ENCODE peak calls at places on chromosome 15, in five cellular contexts. R is psoas muscle; W is testis; B is CD8-positive, alpha-beta memory T cell; X is vagina. F is an unnamed sample. For H3K36me3, the result is how much of the 10 kb centered on the place peaks cover.

GRCh38 chr15:67148196-67148701 is 82.8 kb downstream of the SMAD3 start:
- DNase-seq in R (no peak), W (no peak), B (no peak), X (no peak), F (no peak)

GRCh38 chr15:24823473-24823872 is 131.3 kb upstream of the SNRPN start:
- DNase-seq in R (no peak), W (peak), B (no peak), X (no peak), F (peak)

GRCh38 chr15:75164625-75165024 is 37.1 kb upstream of the C15orf39 start:
- DNase-seq in R (no peak), W (no peak), B (no peak), X (no peak), F (peak)

GRCh38 chr15:71588746-71589145 is 221.6 kb upstream of the NR2E3 start:
- DNase-seq in R (no peak), W (no peak), B (no peak), X (no peak), F (peak)

GRCh38 chr15:59131456-59131855 is 26.5 kb downstream of the CCNB2 start:
- DNase-seq in R (no peak), W (no peak), B (no peak), X (no peak), F (no peak)

GRCh38 chr15:74955796-74956647 is 550 bp downstream of the RPP25 start:
- DNase-seq in R (peak), W (peak), B (peak), X (no peak), F (peak)

GRCh38 chr15:32838820-32839219 is 121.0 kb downstream of the GREM1 start:
- DNase-seq in R (peak), W (no peak), B (no peak), X (no peak), F (no peak)

GRCh38 chr15:98904466-98905048 is 103.0 kb downstream of the PGPEP1L start:
- DNase-seq in R (no peak), W (peak), B (no peak), X (peak), F (peak)

GRCh38 chr15:66071621-66072295 is 181.8 kb downstream of the MEGF11 start:
- DNase-seq in R (no peak), W (no peak), B (no peak), X (no peak), F (no peak)
- H3K36me3 ChIP-seq in R (under half), W (under half), B (under half), X (under half), F (under half)

GRCh38 chr15:28114721-28115622 is 15.9 kb upstream of the OCA2 start:
- DNase-seq in R (no peak), W (no peak), B (no peak), X (no peak), F (no peak)
- H3K36me3 ChIP-seq in R (under half), W (under half), B (under half), X (under half), F (under half)

GRCh38 chr15:78878356-78878755 is 5.7 kb downstream of the MORF4L1 start:
- DNase-seq in R (no peak), W (no peak), B (no peak), X (no peak), F (no peak)

GRCh38 chr15:78879517-78880241 is 7.0 kb downstream of the MORF4L1 start:
- DNase-seq in R (no peak), W (no peak), B (no peak), X (no peak), F (no peak)

GRCh38 chr15:78881681-78882080 is 9.0 kb downstream of the MORF4L1 start:
- DNase-seq in R (no peak), W (no peak), B (no peak), X (no peak), F (no peak)

GRCh38 chr15:78880242-78880533 is 7.5 kb downstream of the MORF4L1 start:
- DNase-seq in R (no peak), W (no peak), B (no peak), X (no peak), F (no peak)

GRCh38 chr15:78880828-78881227 is 8.1 kb downstream of the MORF4L1 start:
- DNase-seq in R (no peak), W (no peak), B (no peak), X (no peak), F (no peak)
- H3K36me3 ChIP-seq in R (under half), W (under half), B (under half), X (under half), F (under half)

GRCh38 chr15:77031376-77032050 is 36.6 kb downstream of the PSTPIP1 start:
- DNase-seq in R (peak), W (peak), B (peak), X (no peak), F (no peak)
- H3K36me3 ChIP-seq in R (under half), W (under half), B (under half), X (under half), F (under half)

DNA sequence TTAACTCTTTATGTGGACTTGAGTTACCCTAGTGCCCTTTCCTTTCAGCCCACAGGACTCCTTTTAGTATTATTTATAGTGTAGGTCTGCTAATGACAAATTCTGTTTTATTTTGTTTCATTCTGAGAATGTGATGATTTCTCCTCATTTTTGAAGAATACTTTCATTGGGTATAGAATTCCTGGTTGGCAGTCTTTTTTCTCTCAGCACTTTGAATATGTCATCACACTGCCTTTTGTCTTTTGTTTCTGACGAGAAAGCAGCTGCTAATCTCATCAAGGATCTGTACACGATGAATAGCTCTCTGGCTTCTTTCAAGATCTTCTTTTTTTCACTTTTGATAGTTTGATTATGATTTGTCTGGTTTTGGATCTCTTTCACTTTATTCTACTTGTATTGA is 37.8 kb downstream of the TICRR start:
- DNase-seq in R (no peak), W (no peak), B (no peak), X (no peak), F (no peak)
- H3K36me3 ChIP-seq in R (under half), W (under half), B (under half), X (under half), F (half or more)

GRCh38 chr15:85600001-85600400 is 194.7 kb downstream of the KLHL25 start:
- DNase-seq in R (no peak), W (no peak), B (no peak), X (no peak), F (no peak)
- H3K36me3 ChIP-seq in R (under half), W (under half), B (under half), X (under half), F (under half)